ENCODE peak calls at places on chromosomes 13 and 19, in five cellular contexts. O, R, I, F and P are unnamed samples.

GRCh38 chr19:2444251-2445002 is 12.3 kb downstream of the LMNB2 start:
- DNase-seq in O (no peak), R (no peak), I (no peak), F (no peak), P (no peak)

GRCh38 chr19:14248578-14249011 is 42.6 kb upstream of the ADGRL1 start:
- DNase-seq in O (peak), R (peak), I (peak), F (peak), P (no peak)

GRCh38 chr13:20401958-20402856 is 123.5 kb downstream of the CRYL1 start:
- DNase-seq in O (no peak), R (peak), I (peak), F (peak), P (no peak)

GRCh38 chr13:102326381-102327118 is 75.3 kb downstream of the FGF14 start:
- DNase-seq in O (no peak), R (no peak), I (no peak), F (no peak), P (no peak)

GRCh38 chr13:64314286-64314685 is 2898.6 kb upstream of the PCDH20 start:
- DNase-seq in O (no peak), R (no peak), I (peak), F (no peak), P (no peak)

GRCh38 chr13:80342541-80343371 is 1.8 kb upstream of the SPRY2 start:
- DNase-seq in O (peak), R (peak), I (no peak), F (peak), P (peak)

GRCh38 chr13:59391696-59392095 is 772.0 kb downstream of the DIAPH3 start:
- DNase-seq in O (peak), R (peak), I (no peak), F (peak), P (no peak)

GRCh38 chr19:45553464-45553863 is 31.1 kb downstream of the OPA3 start:
- DNase-seq in O (no peak), R (no peak), I (no peak), F (peak), P (no peak)

GRCh38 chr19:8578642-8579265 is 1.5 kb upstream of the MYO1F start:
- DNase-seq in O (peak), R (peak), I (no peak), F (peak), P (peak)

GRCh38 chr13:92097337-92097903 is 699.0 kb downstream of the GPC5 start:
- DNase-seq in O (no peak), R (no peak), I (peak), F (no peak), P (no peak)

GRCh38 chr19:1106841-1107654 is 3.3 kb downstream of the GPX4 start:
- DNase-seq in O (peak), R (peak), I (no peak), F (peak), P (no peak)

GRCh38 chr19:28026636-28027035 is 1186.3 kb downstream of the UQCRFS1 start:
- DNase-seq in O (peak), R (no peak), I (no peak), F (no peak), P (no peak)

GRCh38 chr19:51127032-51127431 is 2.3 kb downstream of the SIGLEC9 start:
- DNase-seq in O (no peak), R (no peak), I (no peak), F (no peak), P (no peak)

GRCh38 chr19:47885067-47885463 is 1.1 kb downstream of the SULT2A1 start:
- DNase-seq in O (no peak), R (no peak), I (no peak), F (no peak), P (no peak)

GRCh38 chr13:71587193-71587592 is 279.8 kb downstream of the DACH1 start:
- DNase-seq in O (no peak), R (no peak), I (no peak), F (no peak), P (no peak)

GRCh38 chr13:20566424-20566916 is 487 bp upstream of the IFT88 start:
- DNase-seq in O (no peak), R (peak), I (peak), F (no peak), P (peak)

GRCh38 chr13:107450931-107451330 is 764.4 kb downstream of the LIG4 start:
- DNase-seq in O (no peak), R (peak), I (no peak), F (no peak), P (no peak)

GRCh38 chr13:98846991-98847390 is 94.5 kb upstream of the SLC15A1 start:
- DNase-seq in O (no peak), R (no peak), I (no peak), F (no peak), P (no peak)

GRCh38 chr19:14472202-14472961 is 2.8 kb downstream of the PTGER1 start:
- DNase-seq in O (peak), R (peak), I (no peak), F (peak), P (peak)

GRCh38 chr19:36460046-36460445 is 29.3 kb downstream of the ZNF566 start:
- DNase-seq in O (no peak), R (peak), I (no peak), F (no peak), P (no peak)

GRCh38 chr19:45822716-45823115 is 7.6 kb upstream of the RSPH6A start:
- DNase-seq in O (no peak), R (no peak), I (no peak), F (no peak), P (no peak)

GRCh38 chr19:51607920-51608562 is 22.2 kb downstream of the SIGLEC5 start:
- DNase-seq in O (peak), R (peak), I (no peak), F (peak), P (peak)

GRCh38 chr19:19211499-19212432 is at the start of gene NCAN:
- DNase-seq in O (no peak), R (no peak), I (no peak), F (peak), P (no peak)

GRCh38 chr13:23020246-23020843 is 160.4 kb upstream of the SGCG start:
- DNase-seq in O (peak), R (peak), I (peak), F (peak), P (no peak)

GRCh38 chr19:47408156-47408938 is 11.0 kb downstream of the MEIS3 start:
- DNase-seq in O (no peak), R (no peak), I (no peak), F (no peak), P (no peak)

GRCh38 chr19:34667349-34668076 is 9.4 kb downstream of the SCGB2B2 start:
- DNase-seq in O (no peak), R (peak), I (no peak), F (no peak), P (no peak)

GRCh38 chr19:33690461-33691427 is 69.0 kb downstream of the CHST8 start:
- DNase-seq in O (no peak), R (no peak), I (no peak), F (peak), P (no peak)

GRCh38 chr19:40284501-40285352 is at the start of gene AKT2:
- DNase-seq in O (peak), R (peak), I (no peak), F (peak), P (no peak)

GRCh38 chr13:99796175-99796819 is 175.3 kb downstream of the ZIC5 start:
- DNase-seq in O (peak), R (peak), I (no peak), F (peak), P (no peak)

GRCh38 chr13:27442071-27442647 is 8.2 kb downstream of the MTIF3 start:
- DNase-seq in O (no peak), R (no peak), I (no peak), F (no peak), P (no peak)

GRCh38 chr19:45087531-45087930 is 5.4 kb upstream of the PPP1R37 start:
- DNase-seq in O (no peak), R (no peak), I (no peak), F (no peak), P (no peak)

GRCh38 chr19:45171211-45171623 is 6.8 kb downstream of the TRAPPC6A start:
- DNase-seq in O (no peak), R (no peak), I (no peak), F (peak), P (no peak)

GRCh38 chr13:49620170-49620621 is 8.1 kb upstream of the ARL11 start:
- DNase-seq in O (peak), R (no peak), I (no peak), F (no peak), P (no peak)

GRCh38 chr13:19634129-19634740 is 776 bp downstream of the MPHOSPH8 start:
- DNase-seq in O (no peak), R (peak), I (peak), F (peak), P (no peak)

GRCh38 chr13:70568571-70568970 is 460.3 kb upstream of the KLHL1 start:
- DNase-seq in O (peak), R (peak), I (no peak), F (no peak), P (no peak)

GRCh38 chr13:100439247-100439955 is 149.2 kb downstream of the GGACT start:
- DNase-seq in O (no peak), R (no peak), I (no peak), F (no peak), P (no peak)

GRCh38 chr13:34913040-34913439 is 29.0 kb upstream of the NBEA start:
- DNase-seq in O (peak), R (peak), I (peak), F (peak), P (no peak)

DNA sequence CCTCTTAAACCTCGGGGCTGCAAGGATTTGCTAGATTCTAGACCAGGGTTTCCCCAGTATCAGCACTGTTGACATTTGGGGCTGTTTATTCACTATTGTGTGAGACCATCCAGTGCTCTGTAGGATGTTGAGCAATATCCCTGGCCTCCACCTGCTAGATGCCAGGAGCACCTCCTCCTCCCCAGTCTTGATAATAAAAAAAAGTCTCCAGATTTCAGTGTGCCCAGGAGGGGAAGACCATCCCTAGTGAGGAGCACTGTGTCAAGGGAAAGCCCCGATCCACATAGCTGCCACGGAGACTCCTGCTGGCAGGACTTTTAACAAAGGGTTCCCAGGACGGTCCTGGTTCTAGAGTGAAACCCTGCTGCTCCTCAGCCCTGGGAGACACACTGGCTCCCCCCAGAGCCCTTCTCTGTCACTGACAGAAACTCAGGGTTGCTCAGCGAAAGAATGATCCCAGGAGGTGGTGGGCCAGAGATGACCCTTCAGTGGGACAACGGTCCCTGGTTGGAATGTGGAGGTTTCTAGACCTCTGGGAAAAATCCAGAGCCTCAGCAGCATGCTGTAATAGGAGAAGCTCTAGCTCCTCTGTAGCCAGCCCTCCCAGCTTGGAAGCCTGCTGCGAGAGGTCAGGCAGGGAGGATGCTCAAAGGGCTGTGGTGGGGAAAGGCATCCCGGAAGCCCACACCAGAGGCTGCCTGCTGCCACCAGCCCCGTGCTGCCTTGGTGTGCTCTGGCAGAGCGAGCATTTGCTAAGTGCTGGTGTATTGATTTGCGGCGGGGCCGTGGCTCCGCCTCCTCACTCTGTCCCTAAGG is 20.3 kb downstream of the LYL1 start:
- DNase-seq in O (no peak), R (peak), I (no peak), F (peak), P (no peak)
- TF ChIP-seq CTCF in O (peak), R (peak), I (peak), F (peak), P (no peak)

DNA sequence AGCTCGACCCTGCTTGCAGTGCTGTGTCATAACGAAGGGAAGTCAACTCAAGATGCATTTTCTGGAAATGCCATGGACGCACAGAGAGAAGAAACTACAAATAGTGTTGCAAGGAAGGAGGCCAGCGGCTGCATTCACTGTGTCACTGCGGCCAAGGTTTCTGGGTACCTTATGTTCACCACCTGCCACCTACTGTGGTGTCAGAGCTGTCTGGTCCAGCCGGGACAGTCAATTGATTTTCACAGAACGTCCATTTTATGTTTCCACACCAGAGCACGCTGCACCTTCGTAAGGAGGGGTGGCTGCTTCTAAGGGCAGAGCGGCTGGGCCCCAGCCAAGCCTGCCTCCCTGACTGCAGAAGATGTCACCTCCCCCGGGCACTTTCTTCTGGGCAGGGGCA is 17.7 kb downstream of the TSHZ3 start:
- DNase-seq in O (no peak), R (no peak), I (no peak), F (no peak), P (no peak)
- TF ChIP-seq CTCF in O (no peak), R (no peak), I (no peak), F (no peak), P (no peak)

DNA sequence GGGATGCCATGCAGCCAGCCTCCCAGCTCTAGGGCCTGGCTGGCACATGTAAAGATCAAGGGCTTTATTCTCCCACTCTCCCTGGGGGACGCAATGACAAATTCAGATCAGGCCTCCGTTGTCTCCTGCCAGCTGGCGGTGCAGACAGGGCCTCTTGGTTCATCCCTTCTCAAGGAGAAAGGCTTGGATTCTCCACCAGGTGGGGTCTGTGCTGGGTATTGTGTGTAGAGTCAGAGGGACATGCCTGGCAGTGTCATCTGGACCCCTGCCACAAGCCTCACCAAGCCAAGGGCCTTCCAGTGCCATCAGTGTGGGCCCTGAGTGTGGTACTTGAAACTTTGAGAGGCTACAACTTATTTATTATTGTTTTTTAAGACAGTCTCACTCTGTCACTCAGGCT is 8.4 kb upstream of the PTPRS start:
- DNase-seq in O (no peak), R (no peak), I (no peak), F (peak), P (no peak)
- TF ChIP-seq CTCF in O (no peak), R (no peak), I (no peak), F (peak), P (no peak)

GRCh38 chr19:12202250-12202649 is 39.4 kb downstream of the ZNF136 start:
- DNase-seq in O (no peak), R (no peak), I (no peak), F (peak), P (no peak)
- TF ChIP-seq CTCF in O (peak), R (no peak), I (no peak), F (peak), P (no peak)

DNA sequence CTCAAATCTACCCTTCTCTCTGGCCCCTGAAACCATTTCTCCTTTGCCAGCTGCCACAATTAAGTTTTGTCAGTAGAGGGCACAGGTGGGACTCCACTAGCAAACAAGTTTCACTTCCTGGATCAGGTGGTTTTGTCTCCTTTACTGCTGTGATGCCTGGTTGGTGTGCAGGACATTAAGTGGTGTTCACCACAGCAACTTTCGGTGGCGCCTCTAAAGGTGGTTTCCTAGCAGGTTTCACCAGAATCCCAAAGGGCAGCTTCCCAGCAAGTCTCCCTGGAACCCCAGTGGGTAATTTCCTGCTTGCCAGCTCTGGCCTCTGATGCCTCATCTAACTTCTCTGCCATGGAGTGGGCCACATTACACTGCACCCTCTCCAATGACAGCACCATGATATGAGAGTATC is 16.6 kb downstream of the MED4 start:
- DNase-seq in O (peak), R (no peak), I (no peak), F (peak), P (no peak)
- TF ChIP-seq CTCF in O (peak), R (no peak), I (peak), F (peak), P (no peak)

GRCh38 chr13:112447306-112447705 is 71.2 kb downstream of the SPACA7 start:
- DNase-seq in O (no peak), R (no peak), I (no peak), F (peak), P (no peak)
- TF ChIP-seq CTCF in O (no peak), R (no peak), I (no peak), F (no peak), P (no peak)

DNA sequence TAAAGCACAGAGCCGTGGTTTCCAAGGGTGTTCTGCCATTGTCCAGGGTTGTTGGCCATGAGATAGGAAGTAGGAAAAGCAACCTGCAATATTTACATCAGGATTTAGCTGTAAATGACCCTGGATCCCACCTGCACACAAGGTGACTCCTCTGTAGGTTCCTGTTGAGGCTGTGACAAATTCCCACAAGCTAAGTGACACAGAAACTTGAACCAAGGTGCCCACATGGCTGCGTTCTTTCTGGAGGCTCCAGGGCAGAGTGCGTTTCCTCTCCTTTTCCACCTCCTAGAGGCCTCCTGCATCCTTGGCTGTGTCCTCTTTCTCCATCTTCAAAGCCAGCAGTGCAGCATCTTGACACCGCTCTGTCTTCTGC is 11.9 kb downstream of the CEACAM21 start:
- DNase-seq in O (no peak), R (no peak), I (no peak), F (no peak), P (no peak)
- TF ChIP-seq CTCF in O (no peak), R (no peak), I (no peak), F (no peak), P (no peak)